ENCODE peak calls at places on chromosome 12, in eight cellular contexts. One of them, this sample, is unnamed.
A peak's percentile ranks its signal among the peaks of the same experiment; 100 is the strongest.

GRCh38 chr12:29039013-29039412 is 110.1 kb upstream of the FAR2 start:
- DNase-seq in EH: peak; percentile 94
- DNase-seq in fibroblast of pulmonary artery: peak; percentile 93
- DNase-seq in NCI-H2029 treated with DMSO at 0.1 percent for 48 hours: no peak
- DNase-seq in spleen: no peak
- DNase-seq in lung: no peak
- DNase-seq in left cardiac atrium: no peak
- DNase-seq in activated B cell treated with CpG ODN at 0.5 μM for 24 hours: no peak
- DNase-seq in this sample: peak; percentile 91

GRCh38 chr12:75922944-75923642 is 108.5 kb downstream of the PHLDA1 start:
- DNase-seq in activated B cell treated with CpG ODN at 0.5 μM for 24 hours: no peak
- DNase-seq in EH: no peak
- DNase-seq in fibroblast of pulmonary artery: no peak
- DNase-seq in NCI-H2029 treated with DMSO at 0.1 percent for 48 hours: no peak
- DNase-seq in left cardiac atrium: no peak
- DNase-seq in spleen: no peak
- DNase-seq in lung: no peak
- DNase-seq in this sample: no peak

GRCh38 chr12:80632835-80633234 is 74.6 kb upstream of the MYF6 start:
- DNase-seq in EH: peak; percentile 29
- DNase-seq in fibroblast of pulmonary artery: no peak
- DNase-seq in lung: no peak
- DNase-seq in activated B cell treated with CpG ODN at 0.5 μM for 24 hours: no peak
- DNase-seq in spleen: no peak
- DNase-seq in NCI-H2029 treated with DMSO at 0.1 percent for 48 hours: no peak
- DNase-seq in left cardiac atrium: no peak
- DNase-seq in this sample: peak; percentile 37

GRCh38 chr12:13534645-13535398 is 338.3 kb downstream of the EMP1 start:
- DNase-seq in spleen: peak; percentile 83
- DNase-seq in EH: peak; percentile 55
- DNase-seq in left cardiac atrium: peak; percentile 64
- DNase-seq in NCI-H2029 treated with DMSO at 0.1 percent for 48 hours: peak; percentile 35
- DNase-seq in activated B cell treated with CpG ODN at 0.5 μM for 24 hours: peak; percentile 24
- DNase-seq in fibroblast of pulmonary artery: peak; percentile 60
- DNase-seq in lung: peak; percentile 61
- DNase-seq in this sample: peak; percentile 61

GRCh38 chr12:98896938-98897337 is 251.8 kb downstream of the APAF1 start:
- DNase-seq in EH: peak; percentile 2
- DNase-seq in NCI-H2029 treated with DMSO at 0.1 percent for 48 hours: no peak
- DNase-seq in lung: no peak
- DNase-seq in activated B cell treated with CpG ODN at 0.5 μM for 24 hours: no peak
- DNase-seq in fibroblast of pulmonary artery: peak; percentile 18
- DNase-seq in left cardiac atrium: no peak
- DNase-seq in spleen: no peak
- DNase-seq in this sample: no peak

GRCh38 chr12:122021822-122022392 is at the start of gene BCL7A:
- DNase-seq in left cardiac atrium: peak; percentile 70
- DNase-seq in activated B cell treated with CpG ODN at 0.5 μM for 24 hours: peak; percentile 72
- DNase-seq in EH: peak; percentile 75
- DNase-seq in fibroblast of pulmonary artery: peak; percentile 81
- DNase-seq in NCI-H2029 treated with DMSO at 0.1 percent for 48 hours: no peak
- DNase-seq in spleen: peak; percentile 89
- DNase-seq in lung: peak; percentile 58
- DNase-seq in this sample: peak; percentile 86

GRCh38 chr12:98471085-98471484 is 44.3 kb upstream of the TMPO start:
- DNase-seq in EH: no peak
- DNase-seq in left cardiac atrium: no peak
- DNase-seq in NCI-H2029 treated with DMSO at 0.1 percent for 48 hours: no peak
- DNase-seq in lung: no peak
- DNase-seq in fibroblast of pulmonary artery: no peak
- DNase-seq in activated B cell treated with CpG ODN at 0.5 μM for 24 hours: no peak
- DNase-seq in spleen: no peak
- DNase-seq in this sample: no peak

GRCh38 chr12:46454981-46455380 is 82.4 kb upstream of the SLC38A2 start:
- DNase-seq in lung: no peak
- DNase-seq in spleen: no peak
- DNase-seq in EH: no peak
- DNase-seq in fibroblast of pulmonary artery: no peak
- DNase-seq in NCI-H2029 treated with DMSO at 0.1 percent for 48 hours: no peak
- DNase-seq in activated B cell treated with CpG ODN at 0.5 μM for 24 hours: no peak
- DNase-seq in left cardiac atrium: no peak
- DNase-seq in this sample: no peak

GRCh38 chr12:47080725-47081502 is 1.2 kb upstream of the AMIGO2 start:
- DNase-seq in NCI-H2029 treated with DMSO at 0.1 percent for 48 hours: peak; percentile 69
- DNase-seq in EH: peak; percentile 74
- DNase-seq in fibroblast of pulmonary artery: peak; percentile 73
- DNase-seq in left cardiac atrium: peak; percentile 74
- DNase-seq in activated B cell treated with CpG ODN at 0.5 μM for 24 hours: peak; percentile 36
- DNase-seq in spleen: peak; percentile 93
- DNase-seq in lung: peak; percentile 56
- DNase-seq in this sample: peak; percentile 76

GRCh38 chr12:107891967-107892366 is 117.5 kb downstream of the ASCL4 start:
- DNase-seq in left cardiac atrium: no peak
- DNase-seq in lung: no peak
- DNase-seq in activated B cell treated with CpG ODN at 0.5 μM for 24 hours: no peak
- DNase-seq in spleen: no peak
- DNase-seq in NCI-H2029 treated with DMSO at 0.1 percent for 48 hours: no peak
- DNase-seq in EH: peak; percentile 26
- DNase-seq in fibroblast of pulmonary artery: peak; percentile 20
- DNase-seq in this sample: peak; percentile 12

GRCh38 chr12:15788266-15789214 is 648 bp downstream of the EPS8 start:
- DNase-seq in spleen: no peak
- DNase-seq in left cardiac atrium: peak; percentile 35
- DNase-seq in fibroblast of pulmonary artery: peak; percentile 66
- DNase-seq in lung: peak; percentile 46
- DNase-seq in NCI-H2029 treated with DMSO at 0.1 percent for 48 hours: peak; percentile 10
- DNase-seq in activated B cell treated with CpG ODN at 0.5 μM for 24 hours: no peak
- DNase-seq in EH: peak; percentile 65
- DNase-seq in this sample: peak; percentile 74

GRCh38 chr12:50353869-50354593 is 42.4 kb downstream of the FAM186A start:
- DNase-seq in NCI-H2029 treated with DMSO at 0.1 percent for 48 hours: peak; percentile 24
- DNase-seq in activated B cell treated with CpG ODN at 0.5 μM for 24 hours: no peak
- DNase-seq in lung: no peak
- DNase-seq in fibroblast of pulmonary artery: peak; percentile 26
- DNase-seq in spleen: no peak
- DNase-seq in left cardiac atrium: no peak
- DNase-seq in EH: peak; percentile 28
- DNase-seq in this sample: peak; percentile 47

GRCh38 chr12:12091977-12092663 is 21.4 kb downstream of the BCL2L14 start:
- DNase-seq in EH: no peak
- DNase-seq in activated B cell treated with CpG ODN at 0.5 μM for 24 hours: no peak
- DNase-seq in NCI-H2029 treated with DMSO at 0.1 percent for 48 hours: peak; percentile 74
- DNase-seq in fibroblast of pulmonary artery: peak; percentile 35
- DNase-seq in left cardiac atrium: no peak
- DNase-seq in spleen: peak; percentile 38
- DNase-seq in lung: no peak
- DNase-seq in this sample: peak; percentile 29

GRCh38 chr12:6553051-6553868 is 2.6 kb downstream of the IFFO1 start:
- DNase-seq in EH: peak; percentile 94
- DNase-seq in lung: no peak
- DNase-seq in fibroblast of pulmonary artery: peak; percentile 87
- DNase-seq in left cardiac atrium: peak; percentile 51
- DNase-seq in NCI-H2029 treated with DMSO at 0.1 percent for 48 hours: peak; percentile 36
- DNase-seq in spleen: peak; percentile 59
- DNase-seq in activated B cell treated with CpG ODN at 0.5 μM for 24 hours: no peak
- DNase-seq in this sample: peak; percentile 97

GRCh38 chr12:106296179-106296877 is 6.2 kb upstream of the TCP11L2 start:
- DNase-seq in activated B cell treated with CpG ODN at 0.5 μM for 24 hours: no peak
- DNase-seq in EH: peak; percentile 86
- DNase-seq in lung: no peak
- DNase-seq in fibroblast of pulmonary artery: peak; percentile 53
- DNase-seq in NCI-H2029 treated with DMSO at 0.1 percent for 48 hours: no peak
- DNase-seq in spleen: no peak
- DNase-seq in left cardiac atrium: no peak
- DNase-seq in this sample: peak; percentile 77

GRCh38 chr12:94178886-94179285 is 30.5 kb downstream of the PLXNC1 start:
- DNase-seq in spleen: no peak
- DNase-seq in left cardiac atrium: no peak
- DNase-seq in EH: no peak
- DNase-seq in NCI-H2029 treated with DMSO at 0.1 percent for 48 hours: no peak
- DNase-seq in fibroblast of pulmonary artery: no peak
- DNase-seq in activated B cell treated with CpG ODN at 0.5 μM for 24 hours: no peak
- DNase-seq in lung: no peak
- DNase-seq in this sample: no peak

GRCh38 chr12:78271546-78271945 is 440.9 kb downstream of the NAV3 start:
- DNase-seq in EH: peak; percentile 3
- DNase-seq in left cardiac atrium: no peak
- DNase-seq in spleen: no peak
- DNase-seq in fibroblast of pulmonary artery: peak; percentile 6
- DNase-seq in NCI-H2029 treated with DMSO at 0.1 percent for 48 hours: no peak
- DNase-seq in lung: no peak
- DNase-seq in activated B cell treated with CpG ODN at 0.5 μM for 24 hours: no peak
- DNase-seq in this sample: peak; percentile 43

GRCh38 chr12:55641595-55641994 is 4.9 kb downstream of the OR10P1 start:
- DNase-seq in left cardiac atrium: no peak
- DNase-seq in NCI-H2029 treated with DMSO at 0.1 percent for 48 hours: no peak
- DNase-seq in fibroblast of pulmonary artery: no peak
- DNase-seq in spleen: peak; percentile 82
- DNase-seq in EH: no peak
- DNase-seq in lung: no peak
- DNase-seq in activated B cell treated with CpG ODN at 0.5 μM for 24 hours: no peak
- DNase-seq in this sample: no peak

GRCh38 chr12:123085046-123085445 is 65.8 kb downstream of the PITPNM2 start:
- DNase-seq in activated B cell treated with CpG ODN at 0.5 μM for 24 hours: no peak
- DNase-seq in NCI-H2029 treated with DMSO at 0.1 percent for 48 hours: no peak
- DNase-seq in EH: no peak
- DNase-seq in left cardiac atrium: no peak
- DNase-seq in fibroblast of pulmonary artery: no peak
- DNase-seq in lung: no peak
- DNase-seq in spleen: no peak
- DNase-seq in this sample: no peak

GRCh38 chr12:120365675-120366340 is 3.2 kb downstream of the MSI1 start:
- DNase-seq in NCI-H2029 treated with DMSO at 0.1 percent for 48 hours: no peak
- DNase-seq in activated B cell treated with CpG ODN at 0.5 μM for 24 hours: no peak
- DNase-seq in spleen: no peak
- DNase-seq in lung: peak; percentile 72
- DNase-seq in fibroblast of pulmonary artery: no peak
- DNase-seq in EH: no peak
- DNase-seq in left cardiac atrium: no peak
- DNase-seq in this sample: no peak

GRCh38 chr12:50314629-50315312 is 31.5 kb upstream of the LIMA1 start:
- DNase-seq in EH: peak; percentile 74
- DNase-seq in lung: no peak
- DNase-seq in NCI-H2029 treated with DMSO at 0.1 percent for 48 hours: peak; percentile 32
- DNase-seq in spleen: no peak
- DNase-seq in fibroblast of pulmonary artery: peak; percentile 84
- DNase-seq in left cardiac atrium: no peak
- DNase-seq in activated B cell treated with CpG ODN at 0.5 μM for 24 hours: no peak
- DNase-seq in this sample: peak; percentile 80

GRCh38 chr12:76622351-76622750 is 62.8 kb upstream of the OSBPL8 start:
- DNase-seq in NCI-H2029 treated with DMSO at 0.1 percent for 48 hours: no peak
- DNase-seq in spleen: no peak
- DNase-seq in lung: no peak
- DNase-seq in fibroblast of pulmonary artery: no peak
- DNase-seq in left cardiac atrium: no peak
- DNase-seq in EH: no peak
- DNase-seq in activated B cell treated with CpG ODN at 0.5 μM for 24 hours: no peak
- DNase-seq in this sample: no peak

GRCh38 chr12:118377891-118378470 is 1.6 kb downstream of the SUDS3 start:
- DNase-seq in fibroblast of pulmonary artery: peak; percentile 63
- DNase-seq in left cardiac atrium: peak; percentile 54
- DNase-seq in lung: peak; percentile 75
- DNase-seq in NCI-H2029 treated with DMSO at 0.1 percent for 48 hours: peak; percentile 42
- DNase-seq in EH: peak; percentile 68
- DNase-seq in spleen: peak; percentile 86
- DNase-seq in activated B cell treated with CpG ODN at 0.5 μM for 24 hours: peak; percentile 69
- DNase-seq in this sample: peak; percentile 72

This sample was measured in cardiac fibroblast.